ENCODE peak calls at places on chromosome 19, in seven cellular contexts. O is K562, W is breast epithelium, G is GM06990, Q is left ventricle myocardium inferior, X is fibroblast of lung, J is Panc1. V is an unnamed sample.

GRCh38 chr19:1661995-1662394 is 9.6 kb upstream of the TCF3 start:
- DNase-seq in O (no peak), W (no peak), G (no peak), Q (no peak), X (no peak), J (no peak), V (no peak)

GRCh38 chr19:2337329-2337707 is 8.8 kb downstream of the SPPL2B start:
- DNase-seq in O (no peak), W (no peak), G (no peak), Q (no peak), X (peak; percentile 44), J (no peak), V (peak; percentile 82)

GRCh38 chr19:4645718-4646117 is 6.4 kb downstream of the TNFAIP8L1 start:
- DNase-seq in O (no peak), W (no peak), G (no peak), Q (no peak), X (no peak), J (no peak), V (no peak)

GRCh38 chr19:5801796-5802616 is 2.9 kb upstream of the NRTN start:
- DNase-seq in O (peak; percentile 76), W (no peak), G (no peak), Q (no peak), X (peak; percentile 23), J (no peak), V (no peak)

GRCh38 chr19:34345934-34346333 is 19.1 kb upstream of the GPI start:
- DNase-seq in O (peak; percentile 90), W (no peak), G (no peak), Q (peak; percentile 54), X (peak; percentile 63), J (peak; percentile 42), V (peak; percentile 17)

GRCh38 chr19:17530586-17530985 is 19.1 kb downstream of the PGLS start:
- DNase-seq in O (no peak), W (no peak), G (no peak), Q (no peak), X (no peak), J (no peak), V (no peak)

GRCh38 chr19:41431426-41432386 is 4.5 kb upstream of the B3GNT8 start:
- DNase-seq in O (no peak), W (no peak), G (no peak), Q (peak; percentile 82), X (peak; percentile 44), J (no peak), V (no peak)

GRCh38 chr19:663682-664117 is 686 bp upstream of the RNF126 start:
- DNase-seq in O (no peak), W (no peak), G (no peak), Q (no peak), X (no peak), J (no peak), V (no peak)

GRCh38 chr19:57701625-57702024 is 7.4 kb downstream of the ZNF154 start:
- DNase-seq in O (no peak), W (no peak), G (no peak), Q (no peak), X (no peak), J (no peak), V (no peak)

GRCh38 chr19:40778045-40778864 is at the start of gene RAB4B:
- DNase-seq in O (peak; percentile 97), W (peak; percentile 100), G (peak; percentile 100), Q (peak; percentile 100), X (peak; percentile 99), J (peak; percentile 83), V (peak; percentile 100)

GRCh38 chr19:54949412-54949811 is 2.1 kb upstream of the NLRP7 start:
- DNase-seq in O (no peak), W (no peak), G (no peak), Q (no peak), X (no peak), J (no peak), V (no peak)

GRCh38 chr19:35123573-35123972 is 8.0 kb downstream of the FXYD3 start:
- DNase-seq in O (no peak), W (no peak), G (no peak), Q (peak; percentile 44), X (no peak), J (no peak), V (no peak)

GRCh38 chr19:3725640-3726310 is 17.6 kb downstream of the TJP3 start:
- DNase-seq in O (peak; percentile 8), W (peak; percentile 79), G (no peak), Q (no peak), X (no peak), J (no peak), V (no peak)

GRCh38 chr19:6056282-6056741 is 54.0 kb downstream of the RFX2 start:
- DNase-seq in O (no peak), W (peak; percentile 50), G (no peak), Q (no peak), X (no peak), J (no peak), V (no peak)

GRCh38 chr19:56692496-56692895 is 20.9 kb upstream of the ZNF835 start:
- DNase-seq in O (no peak), W (no peak), G (no peak), Q (no peak), X (no peak), J (no peak), V (no peak)

GRCh38 chr19:8571006-8571411 is 6.2 kb downstream of the MYO1F start:
- DNase-seq in O (no peak), W (no peak), G (no peak), Q (peak; percentile 27), X (peak; percentile 20), J (no peak), V (no peak)

GRCh38 chr19:3813473-3814392 is 27.6 kb upstream of the MATK start:
- DNase-seq in O (no peak), W (no peak), G (no peak), Q (no peak), X (no peak), J (no peak), V (no peak)

GRCh38 chr19:3149089-3149488 is 13.3 kb downstream of the GNA15 start:
- DNase-seq in O (no peak), W (no peak), G (no peak), Q (no peak), X (no peak), J (no peak), V (no peak)

GRCh38 chr19:33274663-33275558 is 27.4 kb downstream of the CEBPA start:
- DNase-seq in O (no peak), W (no peak), G (no peak), Q (no peak), X (no peak), J (no peak), V (no peak)

DNA sequence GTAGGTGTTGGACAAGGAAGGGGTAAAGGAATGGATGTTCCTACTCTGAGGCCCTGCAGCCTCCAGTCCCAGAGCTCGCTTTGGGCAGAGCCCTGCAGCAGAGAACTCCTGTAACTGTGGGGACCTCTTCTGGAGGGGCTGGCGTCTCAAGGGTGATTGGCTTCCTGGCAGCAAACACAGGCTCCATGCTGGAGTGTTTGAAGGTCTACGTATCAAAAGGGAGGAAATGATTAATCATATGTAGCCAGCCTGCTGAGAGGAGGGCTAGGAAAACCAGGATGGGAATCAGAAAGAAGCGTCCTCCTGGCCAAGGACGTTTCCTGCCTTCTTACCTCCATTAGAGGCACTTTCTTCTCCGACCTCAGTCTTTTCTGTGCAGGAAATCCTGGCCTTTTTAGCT is 208.5 kb downstream of the TSHZ3 start:
- DNase-seq in O (no peak), W (no peak), G (no peak), Q (no peak), X (no peak), J (no peak), V (no peak)
- TF ChIP-seq CTCF in O (no peak), W (no peak), G (no peak), Q (no peak), X (no peak), J (no peak), V (no peak)

GRCh38 chr19:52923782-52924593 is 760 bp upstream of the ZNF888 start:
- DNase-seq in O (peak; percentile 38), W (no peak), G (no peak), Q (peak; percentile 51), X (peak; percentile 45), J (no peak), V (no peak)

GRCh38 chr19:52917531-52917930 is 5.7 kb downstream of the ZNF888 start:
- DNase-seq in O (no peak), W (no peak), G (no peak), Q (no peak), X (no peak), J (no peak), V (no peak)

DNA sequence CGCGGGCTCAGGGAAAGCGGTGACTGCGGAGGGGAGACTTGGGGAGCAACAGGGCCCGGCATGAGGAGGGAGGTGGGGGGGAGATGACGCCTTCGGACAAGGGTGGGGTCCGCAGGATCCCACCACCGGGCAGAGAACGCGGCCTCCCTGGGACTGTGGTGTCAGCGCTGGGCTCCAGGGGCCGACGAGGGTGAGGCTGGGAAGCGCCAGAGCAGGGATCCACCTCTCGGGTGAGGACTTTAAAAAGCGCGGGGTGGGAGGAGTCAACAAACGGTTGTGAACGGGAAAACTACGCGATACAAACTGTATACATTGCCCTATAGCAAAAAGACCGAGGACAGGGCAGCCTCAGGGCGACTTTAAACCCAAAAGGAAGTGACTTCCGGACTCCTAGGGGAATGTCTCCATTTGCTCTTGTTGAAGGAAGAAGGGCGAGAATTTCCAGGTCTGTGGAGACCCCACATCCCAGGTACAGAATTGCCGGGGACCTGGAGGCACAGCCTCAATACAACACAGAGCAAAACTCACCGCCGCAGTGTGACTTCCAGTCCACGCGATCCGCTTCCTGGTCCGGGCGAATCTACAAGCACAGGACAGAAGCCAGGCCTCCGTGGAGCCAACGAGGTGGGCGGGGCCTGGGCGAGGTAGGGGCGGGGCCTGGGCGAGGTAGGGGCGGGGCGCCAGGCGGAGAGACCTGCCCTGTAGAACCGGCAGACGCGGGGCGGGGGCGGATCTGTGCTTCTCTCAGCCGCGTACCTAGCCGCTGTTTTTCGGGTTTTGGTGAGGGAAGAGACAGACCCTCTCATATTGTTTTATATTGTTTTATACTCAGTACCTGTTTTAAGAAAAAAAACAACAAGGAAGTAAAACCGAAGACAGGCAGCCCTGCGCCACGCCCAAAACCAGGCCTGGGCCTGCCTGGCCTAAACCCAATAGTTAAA is at the start of gene ZNF888:
- DNase-seq in O (peak; percentile 88), W (peak; percentile 93), G (peak; percentile 89), Q (peak; percentile 89), X (peak; percentile 82), J (peak; percentile 33), V (no peak)
- H3K4me3 ChIP-seq in O (peak within 1 kb of the TSS; percentile 66), W (peak within 1 kb of the TSS; percentile 76), G (peak within 1 kb of the TSS; percentile 56), Q (peak within 1 kb of the TSS; percentile 70), X (peak within 1 kb of the TSS; percentile 77), J (peak within 1 kb of the TSS; percentile 77), V (peak within 1 kb of the TSS; percentile 90)

GRCh38 chr19:47521473-47522180 is 6.8 kb upstream of the NAPA start:
- DNase-seq in O (no peak), W (no peak), G (no peak), Q (no peak), X (no peak), J (no peak), V (no peak)
- TF ChIP-seq CTCF in O (no peak), W (no peak), G (no peak), Q (peak; percentile 18), X (no peak), J (no peak), V (no peak)

DNA sequence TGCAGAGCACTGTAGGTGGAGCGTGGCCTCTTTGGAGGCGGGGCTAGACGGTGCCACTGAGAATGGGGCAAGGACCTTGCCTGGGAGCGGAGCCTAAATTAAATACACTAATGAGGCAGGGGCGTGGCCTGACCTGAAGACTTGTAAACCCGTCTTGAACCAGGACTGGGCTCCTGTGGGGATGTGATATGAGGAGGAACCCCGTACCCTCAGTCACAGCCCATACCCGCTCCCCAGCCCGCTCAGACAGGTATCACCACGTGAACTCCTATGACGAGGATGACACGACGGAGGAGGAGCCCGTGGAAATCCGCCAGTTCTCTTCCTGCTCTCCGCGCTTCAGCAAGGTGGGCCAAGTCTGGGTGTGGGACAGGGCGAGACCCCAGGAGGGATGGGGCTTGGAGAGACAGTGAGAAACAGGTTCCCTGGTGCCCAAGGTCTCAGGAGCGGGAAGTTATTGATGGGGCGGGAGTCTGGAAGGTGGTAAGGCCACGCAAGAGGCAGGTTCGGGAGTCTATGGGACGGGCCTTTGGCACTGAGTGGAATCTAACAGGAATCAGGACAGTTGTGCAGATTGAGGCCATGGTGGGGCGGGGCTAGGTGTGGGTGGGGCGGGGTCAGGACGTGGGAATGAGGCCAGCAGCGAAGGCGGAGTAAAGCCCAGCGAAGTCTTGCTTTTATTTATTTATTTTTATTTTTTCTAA is 14.7 kb downstream of the DNASE2 start:
- DNase-seq in O (peak; percentile 73), W (no peak), G (no peak), Q (no peak), X (no peak), J (no peak), V (no peak)
- H3K4me3 ChIP-seq in O (peak overlapping the region; percentile 54), W (no peak overlapping the region), G (no peak overlapping the region), Q (no peak overlapping the region), X (no peak overlapping the region), J (no peak overlapping the region), V (no peak overlapping the region)